ENCODE peak calls at places on chromosomes 5 and 9, in four cellular contexts. Q is heart right ventricle, T is PC-3, L is mammary epithelial cell. R is an unnamed sample.

GRCh38 chr5:76544268-76544926 is 78.8 kb downstream of the F2RL2 start:
- DNase-seq in Q (no peak), T (peak; percentile 43), L (peak; percentile 16), R (peak; percentile 39)

GRCh38 chr9:91151014-91151740 is 210.5 kb downstream of the AUH start:
- DNase-seq in Q (no peak), T (no peak), L (peak; percentile 95), R (no peak)

GRCh38 chr5:132104561-132104960 is 31.0 kb downstream of the CSF2 start:
- DNase-seq in Q (no peak), T (peak; percentile 51), L (peak; percentile 69), R (peak; percentile 57)

GRCh38 chr9:78682206-78682605 is 385.3 kb downstream of the PSAT1 start:
- DNase-seq in Q (no peak), T (no peak), L (no peak), R (no peak)

GRCh38 chr9:93038918-93039317 is 19.6 kb upstream of the SUSD3 start:
- DNase-seq in Q (no peak), T (no peak), L (no peak), R (no peak)

GRCh38 chr9:106689089-106689488 is 173.9 kb upstream of the ZNF462 start:
- DNase-seq in Q (no peak), T (no peak), L (no peak), R (no peak)

GRCh38 chr5:57441557-57441956 is 41.1 kb downstream of the ACTBL2 start:
- DNase-seq in Q (no peak), T (peak; percentile 30), L (peak; percentile 76), R (peak; percentile 90)

GRCh38 chr5:80026841-80027240 is 8.3 kb upstream of the THBS4 start:
- DNase-seq in Q (no peak), T (no peak), L (no peak), R (no peak)

GRCh38 chr5:145510324-145510723 is 324.8 kb downstream of the PRELID2 start:
- DNase-seq in Q (no peak), T (no peak), L (no peak), R (no peak)

GRCh38 chr5:132053483-132053882 is 7.0 kb upstream of the IL3 start:
- DNase-seq in Q (no peak), T (no peak), L (no peak), R (no peak)

GRCh38 chr5:151288180-151288579 is 15.4 kb downstream of the SLC36A3 start:
- DNase-seq in Q (no peak), T (peak; percentile 84), L (peak; percentile 59), R (no peak)

GRCh38 chr5:143664623-143665022 is 147.3 kb upstream of the HMHB1 start:
- DNase-seq in Q (no peak), T (no peak), L (no peak), R (no peak)

GRCh38 chr9:136283291-136284235 is 20.3 kb downstream of the CCDC187 start:
- DNase-seq in Q (peak; percentile 71), T (peak; percentile 76), L (peak; percentile 48), R (peak; percentile 72)
- H3K4me3 ChIP-seq in Q (peak overlapping the region; percentile 21), T (peak overlapping the region; percentile 68), L (peak overlapping the region; percentile 9), R (no peak overlapping the region)

DNA sequence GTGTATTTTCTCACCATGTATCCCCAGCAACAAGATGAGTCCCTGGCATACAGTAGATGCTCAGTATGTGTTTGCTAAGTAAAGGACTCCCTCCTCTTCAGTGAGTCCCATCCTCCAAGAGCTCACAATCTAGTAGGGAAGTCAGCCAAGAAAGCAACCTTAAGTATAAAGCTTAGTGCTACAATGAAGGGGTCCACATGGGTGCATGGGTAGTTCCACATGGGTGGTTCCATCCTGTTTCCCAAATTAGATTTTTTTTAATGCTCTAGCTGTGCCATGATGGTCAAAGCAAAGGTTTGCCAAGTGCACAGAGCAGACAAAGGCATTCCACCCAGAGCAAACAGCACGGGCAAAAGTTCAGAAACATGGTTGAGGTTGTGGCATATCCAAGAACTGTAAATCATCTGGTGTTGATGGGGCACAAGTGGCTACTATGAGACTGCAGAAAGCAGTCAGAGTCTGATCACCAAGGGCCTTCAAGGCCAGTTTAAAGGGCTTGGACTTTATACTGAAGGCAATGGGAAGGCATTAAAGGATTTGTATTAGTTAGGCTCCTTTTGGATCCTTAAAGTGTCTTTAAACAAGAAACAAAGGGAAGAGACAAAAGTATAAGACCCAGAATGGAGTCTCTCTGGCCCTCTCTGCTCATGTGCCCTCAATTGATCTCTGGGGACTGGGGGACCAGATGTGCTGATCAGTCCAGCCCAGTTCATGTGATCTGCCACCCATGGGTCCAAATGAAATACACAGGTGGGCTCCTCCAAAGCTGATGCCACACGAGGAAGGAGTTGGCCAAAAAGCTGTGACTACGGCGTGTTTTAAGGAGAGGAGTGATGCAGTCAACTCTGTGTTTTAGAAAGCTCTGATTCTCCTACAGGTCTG is 9.0 kb upstream of the CPLX2 start:
- DNase-seq in Q (no peak), T (no peak), L (no peak), R (no peak)
- H3K27me3 ChIP-seq in Q (peaks cover 12% of the 10 kb centered on the region), T (no peaks in the 10 kb centered on the region), L (no peaks in the 10 kb centered on the region), R (no peaks in the 10 kb centered on the region)

GRCh38 chr5:141431286-141431685 is 979 bp downstream of the PCDHGA12 start:
- DNase-seq in Q (no peak), T (no peak), L (no peak), R (no peak)
- H3K9me3 ChIP-seq in Q (no peaks in the 10 kb centered on the region), T (peaks cover 4% of the 10 kb centered on the region), L (peaks cover 39% of the 10 kb centered on the region), R (peaks cover 4% of the 10 kb centered on the region)

GRCh38 chr5:41625571-41625970 is 115.2 kb upstream of the PLCXD3 start:
- DNase-seq in Q (no peak), T (peak; percentile 8), L (no peak), R (no peak)

GRCh38 chr5:41629897-41630296 is 119.5 kb upstream of the PLCXD3 start:
- DNase-seq in Q (no peak), T (peak; percentile 12), L (no peak), R (no peak)
- H3K4me3 ChIP-seq in Q (no peak overlapping the region), T (no peak overlapping the region), L (no peak overlapping the region), R (no peak overlapping the region)

DNA sequence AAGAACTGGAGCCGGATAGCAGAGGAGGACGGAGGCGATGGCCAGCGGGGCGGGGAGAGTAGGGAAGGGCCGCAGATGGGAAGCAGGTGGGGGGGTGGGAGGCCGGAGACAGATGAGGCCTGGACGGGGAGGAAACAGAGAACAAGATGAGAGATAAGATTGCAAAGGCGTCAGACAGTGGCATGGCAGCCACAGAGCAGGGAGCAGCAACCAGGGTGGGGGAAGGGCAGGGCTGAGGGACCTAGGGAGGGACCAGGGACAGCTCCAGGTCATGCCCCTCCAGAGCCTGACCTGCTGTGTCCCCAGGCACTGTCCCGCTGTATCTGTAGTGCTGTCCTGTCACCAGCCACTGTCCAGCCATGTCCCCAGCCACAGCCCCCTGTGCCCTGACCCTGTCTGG is 49.6 kb upstream of the LMX1B start:
- DNase-seq in Q (no peak), T (no peak), L (no peak), R (no peak)
- H3K27me3 ChIP-seq in Q (peaks cover 11% of the 10 kb centered on the region), T (peaks cover 30% of the 10 kb centered on the region), L (no peaks in the 10 kb centered on the region), R (peaks cover 5% of the 10 kb centered on the region)

GRCh38 chr5:9869616-9870288 is 239.6 kb upstream of the TAS2R1 start:
- DNase-seq in Q (no peak), T (peak; percentile 97), L (peak; percentile 77), R (peak; percentile 14)
- H3K9me3 ChIP-seq in Q (peaks cover 3% of the 10 kb centered on the region), T (peaks cover 24% of the 10 kb centered on the region), L (peaks cover 11% of the 10 kb centered on the region), R (peaks cover 41% of the 10 kb centered on the region)